ENCODE peak calls at places on chromosomes 13 and 19, in seven cellular contexts. T is mesothelial cell of epicardium; G is activated naive CD4-positive, alpha-beta T cell treated with anti-CD3 and anti-CD28 coated beads for 36 hours; O is nephron progenitor cell; K is AG08396; H is progenitor cell of endocrine pancreas; Y is ecto neural progenitor cell. E is an unnamed sample.

GRCh38 chr19:41324921-41325639 is 15.1 kb downstream of the CCDC97 start:
- DNase-seq in T (peak), G (no peak), O (peak), K (peak), H (no peak), Y (no peak), E (peak)

GRCh38 chr19:14155371-14155770 is 19.0 kb upstream of the ASF1B start:
- DNase-seq in T (no peak), G (no peak), O (no peak), K (no peak), H (no peak), Y (no peak), E (no peak)

GRCh38 chr13:106597190-106597589 is 29.3 kb upstream of the ARGLU1 start:
- DNase-seq in T (no peak), G (no peak), O (no peak), K (no peak), H (no peak), Y (no peak), E (no peak)

GRCh38 chr19:51593138-51593890 is 22.2 kb downstream of the ZNF175 start:
- DNase-seq in T (no peak), G (no peak), O (no peak), K (no peak), H (no peak), Y (no peak), E (no peak)

GRCh38 chr13:111412251-111412650 is 91.8 kb downstream of the TEX29 start:
- DNase-seq in T (no peak), G (no peak), O (no peak), K (no peak), H (no peak), Y (no peak), E (no peak)

GRCh38 chr13:30997697-30998547 is 65.5 kb downstream of the TEX26 start:
- DNase-seq in T (no peak), G (no peak), O (no peak), K (no peak), H (no peak), Y (no peak), E (no peak)

GRCh38 chr13:34419025-34419424 is 523.0 kb upstream of the NBEA start:
- DNase-seq in T (no peak), G (no peak), O (no peak), K (no peak), H (no peak), Y (no peak), E (no peak)

GRCh38 chr19:49378501-49378900 is 9.5 kb upstream of the KASH5 start:
- DNase-seq in T (no peak), G (no peak), O (no peak), K (no peak), H (no peak), Y (no peak), E (no peak)

GRCh38 chr19:34774857-34775256 is 1.8 kb upstream of the ZNF599 start:
- DNase-seq in T (no peak), G (no peak), O (no peak), K (no peak), H (no peak), Y (no peak), E (no peak)